ENCODE peak calls at places on chromosomes 11 and 22, in nine cellular contexts. B is endothelial cell; T is GM10248; M is GM23338; S is right atrium auricular region; J is CD4-positive, alpha-beta T cell; V is choroid plexus epithelial cell; D is IMR-90; H is sigmoid colon. P is an unnamed sample.

GRCh38 chr22:43262990-43263644 is 76.2 kb upstream of the TTLL12 start:
- DNase-seq in H (no peak), S (no peak), M (no peak), T (peak; percentile 64), D (no peak), V (peak; percentile 45), B (peak; percentile 22), J (peak; percentile 38), P (no peak)

GRCh38 chr22:33112606-33113005 is 54.4 kb upstream of the SYN3 start:
- DNase-seq in M (no peak), H (no peak), D (no peak), V (no peak), S (no peak), J (no peak), B (no peak), T (no peak), P (no peak)

GRCh38 chr11:2574043-2574552 is 125.7 kb downstream of the KCNQ1OT1 start:
- DNase-seq in M (no peak), T (no peak), B (no peak), S (no peak), J (no peak), H (peak; percentile 48), V (no peak), D (no peak), P (peak; percentile 84)

GRCh38 chr11:57913713-57914704 is 109.7 kb upstream of the OR9Q1 start:
- DNase-seq in B (no peak), M (no peak), J (no peak), H (no peak), T (no peak), S (no peak), V (no peak), D (no peak), P (no peak)

GRCh38 chr11:8318536-8318935 is 54.9 kb upstream of the LMO1 start:
- DNase-seq in J (no peak), H (peak; percentile 55), D (no peak), T (no peak), V (no peak), S (no peak), M (peak; percentile 87), B (peak; percentile 38), P (no peak)

GRCh38 chr11:97965849-97966646 is 1054.7 kb upstream of the CNTN5 start:
- DNase-seq in V (peak; percentile 90), H (no peak), B (no peak), J (no peak), T (no peak), D (peak; percentile 98), S (no peak), M (no peak), P (no peak)

GRCh38 chr22:46894081-46894671 is 131.7 kb downstream of the TBC1D22A start:
- DNase-seq in S (no peak), D (peak; percentile 45), B (no peak), V (no peak), J (no peak), T (no peak), M (no peak), H (no peak), P (no peak)

GRCh38 chr11:13210424-13210823 is 67.2 kb upstream of the BMAL1 start:
- DNase-seq in B (peak; percentile 63), S (peak; percentile 69), V (peak; percentile 86), H (peak; percentile 74), J (no peak), D (peak; percentile 84), T (no peak), M (peak; percentile 91), P (no peak)

GRCh38 chr11:20374746-20375305 is 11.3 kb downstream of the HTATIP2 start:
- DNase-seq in H (no peak), M (no peak), S (no peak), V (peak; percentile 20), T (no peak), B (no peak), D (peak; percentile 37), J (no peak), P (no peak)

GRCh38 chr22:29031236-29031982 is 30.2 kb downstream of the C22orf31 start:
- DNase-seq in D (peak; percentile 98), B (peak; percentile 41), T (no peak), H (peak; percentile 87), S (peak; percentile 90), J (no peak), V (peak; percentile 97), M (peak; percentile 82), P (no peak)

DNA sequence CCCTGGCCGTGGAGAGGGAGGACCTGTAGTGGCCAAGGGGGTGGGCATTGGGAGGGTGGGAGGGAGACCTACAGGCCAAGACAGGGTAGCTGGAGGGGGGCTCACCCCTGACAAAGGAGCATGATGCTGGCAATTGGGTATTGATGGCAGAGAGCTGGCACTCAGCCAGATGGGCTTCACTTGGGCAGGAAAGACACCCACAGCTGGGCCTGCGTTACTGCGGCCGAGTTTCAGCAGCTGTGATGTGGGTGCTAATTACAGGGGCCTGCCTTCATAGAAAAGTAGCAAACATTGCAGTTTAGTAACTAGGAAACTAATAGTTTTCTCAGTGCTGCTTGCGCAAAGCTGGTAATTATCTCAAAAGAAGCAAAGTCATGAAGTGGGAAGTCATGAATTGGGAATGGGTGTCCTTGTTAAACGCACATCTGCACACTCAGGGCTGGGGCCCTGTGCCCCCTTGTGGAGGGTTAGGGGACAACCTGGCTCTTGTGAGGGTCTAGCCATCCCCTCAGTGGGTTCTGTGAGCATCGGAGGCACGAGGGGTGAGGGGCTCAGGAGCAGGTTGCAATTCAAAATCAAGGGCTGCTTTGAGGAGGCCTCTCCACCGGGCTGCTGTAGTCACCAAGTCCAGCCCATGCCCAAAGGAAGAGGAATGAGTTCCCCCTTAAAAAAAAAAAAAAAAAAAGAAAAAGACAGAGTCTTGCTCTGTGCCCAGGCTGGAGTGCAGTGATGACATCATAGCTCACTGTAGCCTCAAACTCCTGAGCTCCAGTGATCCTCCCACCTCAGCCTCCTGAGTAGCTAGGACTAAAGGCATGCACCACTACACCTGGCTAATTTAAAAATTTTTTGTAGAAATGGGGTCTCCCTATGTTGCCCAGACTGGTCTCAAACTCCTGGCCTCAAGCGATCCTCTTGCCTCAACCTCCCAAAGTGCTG is 24.4 kb upstream of the TXNRD2 start:
- DNase-seq in D (no peak), B (peak; percentile 56), J (no peak), H (no peak), S (no peak), M (peak; percentile 76), V (no peak), T (no peak), P (no peak)
- TF ChIP-seq CTCF in D (peak; percentile 30), B (peak; percentile 66), J (no peak), H (no peak), S (no peak), M (peak; percentile 81), V (peak; percentile 62), T (no peak), P (peak; percentile 68)

GRCh38 chr11:48116843-48117242 is 99.8 kb upstream of the OR4B1 start:
- DNase-seq in H (no peak), V (peak; percentile 44), S (no peak), M (peak; percentile 59), B (peak; percentile 42), T (no peak), D (no peak), J (no peak), P (no peak)
- TF ChIP-seq CTCF in H (no peak), V (peak; percentile 60), S (peak; percentile 35), M (peak; percentile 44), B (peak; percentile 72), T (no peak), D (peak; percentile 15), J (peak; percentile 36), P (peak; percentile 62)

DNA sequence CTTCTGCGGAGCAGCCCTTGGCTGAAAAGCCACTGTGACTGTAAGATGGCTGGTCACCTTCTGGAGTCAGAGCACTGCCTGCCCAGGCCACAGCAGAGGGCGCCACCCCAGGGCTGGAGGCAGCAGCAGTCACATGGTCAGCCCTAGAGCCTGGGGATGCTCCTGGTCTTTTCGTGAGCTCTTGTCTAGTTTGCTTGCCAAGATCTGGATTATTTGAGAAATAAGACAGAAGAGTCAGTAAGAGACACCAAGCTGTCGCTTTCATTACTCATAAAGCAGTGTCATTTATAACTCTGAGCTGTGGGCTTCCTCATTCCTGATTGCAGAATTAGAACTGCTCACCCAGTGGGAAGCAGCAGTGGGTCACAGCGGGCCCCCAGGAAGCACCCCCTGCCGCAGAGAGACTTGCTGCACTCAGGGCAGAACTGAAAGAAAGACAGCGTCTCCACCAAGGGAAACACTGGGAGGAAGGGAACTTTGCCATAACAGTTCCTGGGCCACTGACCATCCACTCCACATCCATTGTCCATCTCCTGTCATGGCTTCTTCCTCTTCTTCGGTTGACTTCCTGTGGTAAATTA is 56.7 kb downstream of the PPP6R2 start:
- DNase-seq in M (peak; percentile 70), H (no peak), V (peak; percentile 40), B (peak; percentile 51), J (peak; percentile 12), T (peak; percentile 56), D (no peak), S (no peak), P (no peak)
- TF ChIP-seq CTCF in M (peak; percentile 88), H (no peak), V (peak; percentile 52), B (no peak), J (no peak), T (peak; percentile 63), D (peak; percentile 25), S (no peak), P (peak; percentile 56)

GRCh38 chr11:101914349-101914736 is 467 bp upstream of the CEP126 start:
- DNase-seq in M (no peak), D (peak; percentile 49), H (no peak), S (no peak), J (no peak), B (no peak), T (no peak), V (peak; percentile 75), P (no peak)
- TF ChIP-seq CTCF in M (no peak), D (no peak), H (no peak), S (no peak), J (no peak), B (no peak), T (no peak), V (no peak), P (no peak)

GRCh38 chr22:22110548-22111266 is 128.1 kb upstream of the TOP3B start:
- DNase-seq in M (peak; percentile 74), B (peak; percentile 70), T (peak; percentile 87), S (no peak), V (peak; percentile 76), J (no peak), H (no peak), D (peak; percentile 78), P (no peak)
- TF ChIP-seq CTCF in M (peak; percentile 49), B (peak; percentile 50), T (peak; percentile 56), S (peak; percentile 15), V (peak; percentile 75), J (no peak), H (no peak), D (peak; percentile 55), P (peak; percentile 69)

P was measured in chondrocyte.